ENCODE peak calls at places on chromosomes 7 and 10, in four cellular contexts. U is COR-L47; L is brain microvascular endothelial cell; V is CD8-positive, alpha-beta memory T cell. B is an unnamed sample.

GRCh38 chr7:151462306-151462779 is 22.4 kb upstream of the CRYGN start:
- DNase-seq in U (no peak), L (no peak), V (no peak), B (no peak)

GRCh38 chr7:2248984-2249694 is 7.1 kb downstream of the NUDT1 start:
- DNase-seq in U (no peak), L (peak; percentile 94), V (no peak), B (no peak)

GRCh38 chr7:66380285-66380888 is 175.3 kb downstream of the TPST1 start:
- DNase-seq in U (no peak), L (peak; percentile 37), V (no peak), B (no peak)

GRCh38 chr7:2680792-2681490 is 7.1 kb upstream of the AMZ1 start:
- DNase-seq in U (peak; percentile 35), L (peak; percentile 53), V (peak; percentile 34), B (no peak)

GRCh38 chr7:102978280-102978679 is 65.5 kb downstream of the LRRC17 start:
- DNase-seq in U (no peak), L (peak; percentile 84), V (no peak), B (no peak)

GRCh38 chr7:155741805-155742204 is 70.5 kb downstream of the SHH start:
- DNase-seq in U (no peak), L (no peak), V (peak; percentile 11), B (no peak)

GRCh38 chr10:123967626-123968243 is 76.1 kb upstream of the CPXM2 start:
- DNase-seq in U (peak; percentile 17), L (peak; percentile 45), V (no peak), B (no peak)

GRCh38 chr7:125445901-125446300 is 516.3 kb upstream of the POT1 start:
- DNase-seq in U (no peak), L (no peak), V (no peak), B (no peak)

GRCh38 chr10:69101451-69102095 is 13.7 kb downstream of the SRGN start:
- DNase-seq in U (no peak), L (peak; percentile 84), V (no peak), B (peak; percentile 59)

GRCh38 chr10:28734940-28735759 is 57.8 kb downstream of the BAMBI start:
- DNase-seq in U (no peak), L (peak; percentile 93), V (no peak), B (peak; percentile 71)

GRCh38 chr10:73232887-73233286 is 14.2 kb downstream of the DNAJC9 start:
- DNase-seq in U (no peak), L (no peak), V (no peak), B (no peak)